ENCODE peak calls at places on chromosomes 2 and 18, in four cellular contexts. One of them, this sample, is unnamed.

GRCh38 chr2:105375001-105375561 is 23.8 kb downstream of the FHL2 start:
- DNase-seq in astrocyte of the spinal cord: peak
- DNase-seq in ovary: peak
- DNase-seq in cardiac muscle cell: peak
- DNase-seq in this sample: no peak

GRCh38 chr18:77203071-77203470 is 46.6 kb upstream of the GALR1 start:
- DNase-seq in cardiac muscle cell: peak
- DNase-seq in astrocyte of the spinal cord: peak
- DNase-seq in ovary: no peak
- DNase-seq in this sample: no peak

GRCh38 chr2:55954306-55955035 is 30.9 kb upstream of the EFEMP1 start:
- DNase-seq in cardiac muscle cell: peak
- DNase-seq in astrocyte of the spinal cord: peak
- DNase-seq in ovary: no peak
- DNase-seq in this sample: peak

GRCh38 chr18:3498705-3499451 is 48.9 kb downstream of the TGIF1 start:
- DNase-seq in ovary: peak
- DNase-seq in cardiac muscle cell: peak
- DNase-seq in astrocyte of the spinal cord: peak
- DNase-seq in this sample: no peak

GRCh38 chr2:24026233-24026632 is 16.3 kb downstream of the MFSD2B start:
- DNase-seq in ovary: no peak
- DNase-seq in cardiac muscle cell: no peak
- DNase-seq in astrocyte of the spinal cord: no peak
- DNase-seq in this sample: no peak

GRCh38 chr2:230472619-230473018 is 56.6 kb downstream of the SP100 start:
- DNase-seq in ovary: no peak
- DNase-seq in astrocyte of the spinal cord: peak
- DNase-seq in cardiac muscle cell: peak
- DNase-seq in this sample: peak

GRCh38 chr18:48486762-48487161 is 52.1 kb upstream of the CTIF start:
- DNase-seq in ovary: no peak
- DNase-seq in cardiac muscle cell: peak
- DNase-seq in astrocyte of the spinal cord: peak
- DNase-seq in this sample: no peak

GRCh38 chr2:112846056-112846455 is 9.5 kb upstream of the IL1B start:
- DNase-seq in cardiac muscle cell: no peak
- DNase-seq in astrocyte of the spinal cord: no peak
- DNase-seq in ovary: no peak
- DNase-seq in this sample: no peak

GRCh38 chr2:218999881-219000568 is 6.8 kb upstream of the CRYBA2 start:
- DNase-seq in cardiac muscle cell: no peak
- DNase-seq in astrocyte of the spinal cord: no peak
- DNase-seq in ovary: no peak
- DNase-seq in this sample: no peak

GRCh38 chr2:171811229-171811628 is 82.8 kb downstream of the SLC25A12 start:
- DNase-seq in astrocyte of the spinal cord: peak
- DNase-seq in ovary: no peak
- DNase-seq in cardiac muscle cell: peak
- DNase-seq in this sample: peak

GRCh38 chr18:11905613-11906012 is 2.5 kb downstream of the MPPE1 start:
- DNase-seq in ovary: no peak
- DNase-seq in cardiac muscle cell: no peak
- DNase-seq in astrocyte of the spinal cord: no peak
- DNase-seq in this sample: no peak

GRCh38 chr18:13070460-13070859 is 79.3 kb downstream of the CEP192 start:
- DNase-seq in cardiac muscle cell: peak
- DNase-seq in astrocyte of the spinal cord: no peak
- DNase-seq in ovary: no peak
- DNase-seq in this sample: no peak

GRCh38 chr2:191030521-191031154 is 16.7 kb upstream of the STAT1 start:
- DNase-seq in astrocyte of the spinal cord: peak
- DNase-seq in cardiac muscle cell: peak
- DNase-seq in ovary: no peak
- DNase-seq in this sample: peak

GRCh38 chr2:109679627-109680026 is 65.5 kb downstream of the SOWAHC start:
- DNase-seq in ovary: no peak
- DNase-seq in astrocyte of the spinal cord: no peak
- DNase-seq in cardiac muscle cell: no peak
- DNase-seq in this sample: no peak

GRCh38 chr18:56185126-56185525 is 453.3 kb downstream of the TXNL1 start:
- DNase-seq in ovary: no peak
- DNase-seq in cardiac muscle cell: no peak
- DNase-seq in astrocyte of the spinal cord: no peak
- DNase-seq in this sample: no peak

GRCh38 chr18:32683044-32683443 is 89.8 kb downstream of the KLHL14 start:
- DNase-seq in cardiac muscle cell: no peak
- DNase-seq in astrocyte of the spinal cord: no peak
- DNase-seq in ovary: no peak
- DNase-seq in this sample: peak

GRCh38 chr18:54004828-54005227 is 219.6 kb downstream of the MBD2 start:
- DNase-seq in cardiac muscle cell: peak
- DNase-seq in astrocyte of the spinal cord: peak
- DNase-seq in ovary: no peak
- DNase-seq in this sample: peak
- TF ChIP-seq CTCF in cardiac muscle cell: peak
- TF ChIP-seq CTCF in astrocyte of the spinal cord: peak
- TF ChIP-seq CTCF in ovary: no peak
- TF ChIP-seq CTCF in this sample: no peak

DNA sequence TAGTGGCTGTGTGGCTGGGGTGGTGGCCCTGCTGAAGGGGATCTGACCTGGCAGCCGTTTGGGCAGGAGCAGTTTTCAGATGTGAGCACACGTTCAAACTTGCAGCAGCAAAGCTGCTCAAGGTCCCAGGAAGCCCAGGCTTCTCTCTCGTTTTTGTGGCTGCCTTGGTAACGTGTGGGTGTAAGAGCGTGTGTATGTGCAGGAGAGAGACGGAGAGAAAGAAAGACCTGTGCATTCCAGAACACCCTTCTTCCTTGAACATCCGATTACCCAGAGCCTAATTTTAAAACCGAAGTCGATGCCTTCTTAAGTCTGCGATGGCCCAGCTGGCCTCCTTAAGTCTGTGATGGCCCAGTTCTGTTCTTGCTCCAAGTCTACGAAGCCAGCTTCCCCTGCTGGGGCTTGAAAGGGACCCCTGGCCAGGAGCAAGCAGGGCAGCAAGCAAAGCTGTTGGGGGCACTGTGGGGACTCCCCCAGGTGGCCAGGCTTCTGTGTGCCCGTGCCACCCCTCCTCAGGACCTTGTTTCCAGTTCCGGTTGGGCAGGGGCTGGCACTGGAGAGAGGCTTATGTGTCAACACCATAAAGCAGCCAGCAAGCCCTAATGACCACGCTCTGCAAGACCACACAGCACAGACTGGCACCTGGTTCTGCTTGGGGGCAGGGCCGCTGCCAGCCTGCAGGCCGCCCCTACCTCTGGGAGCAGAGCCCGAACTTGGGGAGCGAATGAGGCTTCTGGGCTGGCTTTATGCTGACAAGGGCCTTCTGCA is 55.8 kb upstream of the ALPP start:
- DNase-seq in astrocyte of the spinal cord: no peak
- DNase-seq in cardiac muscle cell: no peak
- DNase-seq in ovary: no peak
- DNase-seq in this sample: peak
- H3K4me3 ChIP-seq in astrocyte of the spinal cord: no peak
- H3K4me3 ChIP-seq in cardiac muscle cell: no peak
- H3K4me3 ChIP-seq in ovary: no peak
- H3K4me3 ChIP-seq in this sample: no peak

DNA sequence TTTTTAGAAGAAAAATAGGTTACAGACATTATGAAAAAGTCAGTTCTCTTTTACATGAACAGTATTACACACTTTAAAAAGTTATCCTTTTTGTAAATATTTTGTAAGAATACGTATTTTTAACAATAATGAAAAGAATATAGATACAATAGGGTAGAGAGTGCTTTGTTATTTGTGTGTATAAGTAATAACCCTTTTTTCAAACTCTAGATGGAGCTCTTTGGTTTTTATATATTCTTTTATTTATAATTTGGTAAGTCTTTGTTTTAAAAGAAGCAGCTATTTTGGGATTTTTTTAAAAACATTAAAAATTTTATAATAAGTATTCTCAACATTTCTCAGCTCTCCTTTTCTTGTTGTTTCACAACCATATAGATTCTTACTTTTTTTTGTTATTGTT is 46.2 kb downstream of the ACYP2 start:
- DNase-seq in cardiac muscle cell: no peak
- DNase-seq in ovary: no peak
- DNase-seq in astrocyte of the spinal cord: peak
- DNase-seq in this sample: no peak
- TF ChIP-seq CTCF in cardiac muscle cell: peak
- TF ChIP-seq CTCF in ovary: no peak
- TF ChIP-seq CTCF in astrocyte of the spinal cord: peak
- TF ChIP-seq CTCF in this sample: no peak

DNA sequence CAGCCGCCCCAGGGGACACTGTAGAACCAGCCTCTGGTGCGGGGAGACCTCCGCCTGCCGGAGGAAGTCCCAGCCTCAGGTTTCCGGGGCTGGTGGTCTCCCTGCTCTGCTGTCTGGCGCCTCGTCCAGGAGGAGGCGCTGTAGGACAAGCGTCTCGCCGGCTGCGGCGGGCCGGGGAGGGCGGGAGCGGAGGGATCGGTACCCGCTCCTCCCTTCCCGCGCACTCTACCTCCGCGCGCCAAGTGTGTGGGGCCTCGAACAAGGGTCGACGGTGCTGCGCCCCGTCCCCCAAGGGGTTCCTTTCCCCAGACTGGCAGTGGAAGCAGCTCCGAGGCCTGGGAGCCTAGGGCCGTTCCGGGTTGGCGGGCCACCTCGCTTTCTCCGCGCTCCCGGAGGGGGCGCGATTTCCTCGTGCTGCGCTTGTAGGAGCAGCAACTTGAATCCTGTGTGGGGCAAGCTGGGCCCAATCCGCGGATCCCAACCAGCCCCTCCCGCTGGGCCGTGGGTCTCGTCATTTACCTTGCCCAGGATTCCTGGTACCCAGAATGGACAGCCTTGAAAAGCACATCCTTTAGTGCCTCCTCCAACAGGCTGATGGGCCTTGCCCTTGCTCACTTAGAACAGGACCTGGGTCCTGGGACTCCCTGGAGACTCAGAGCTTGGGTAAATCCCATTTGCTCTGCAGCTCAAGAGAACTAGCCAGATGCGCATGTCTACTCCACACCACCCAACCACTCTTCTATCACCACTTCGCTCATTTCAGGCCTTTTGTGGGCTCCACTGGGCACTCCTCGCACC is 10.6 kb upstream of the HOXD4 start:
- DNase-seq in astrocyte of the spinal cord: peak
- DNase-seq in ovary: peak
- DNase-seq in cardiac muscle cell: peak
- DNase-seq in this sample: peak
- H3K4me3 ChIP-seq in astrocyte of the spinal cord: peak
- H3K4me3 ChIP-seq in ovary: peak
- H3K4me3 ChIP-seq in cardiac muscle cell: peak
- H3K4me3 ChIP-seq in this sample: peak

DNA sequence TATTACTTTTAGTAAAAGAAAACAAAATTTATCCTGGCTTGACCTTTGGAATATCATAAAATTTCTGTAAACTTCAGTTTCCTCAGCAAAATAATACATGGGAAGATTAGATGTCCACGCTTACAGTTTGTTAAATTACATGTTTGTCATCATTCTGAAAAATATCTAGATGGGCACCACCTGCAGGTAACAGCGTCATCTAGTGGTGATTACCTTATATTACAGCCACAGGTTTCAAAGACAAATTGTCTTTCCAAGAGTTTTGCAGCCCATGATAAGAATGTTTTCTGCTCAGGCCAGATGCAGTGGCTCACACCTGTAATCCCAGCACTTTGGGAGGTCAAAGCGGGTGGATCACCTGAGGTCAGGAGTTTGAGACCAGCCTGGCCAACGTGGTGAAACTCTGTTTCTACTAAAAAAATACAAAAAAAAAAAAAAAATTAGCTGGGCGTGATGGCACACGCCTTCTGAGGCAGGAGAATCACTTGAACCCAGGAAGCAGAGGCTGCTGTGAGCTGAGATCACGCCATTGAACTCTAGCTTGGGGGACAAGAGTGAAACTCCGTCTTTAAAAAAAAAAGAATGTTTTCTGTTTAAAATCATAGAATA is 96.3 kb upstream of the RASGRP3 start:
- DNase-seq in astrocyte of the spinal cord: no peak
- DNase-seq in ovary: no peak
- DNase-seq in cardiac muscle cell: no peak
- DNase-seq in this sample: peak
- TF ChIP-seq CTCF in astrocyte of the spinal cord: peak
- TF ChIP-seq CTCF in ovary: no peak
- TF ChIP-seq CTCF in cardiac muscle cell: peak
- TF ChIP-seq CTCF in this sample: peak

DNA sequence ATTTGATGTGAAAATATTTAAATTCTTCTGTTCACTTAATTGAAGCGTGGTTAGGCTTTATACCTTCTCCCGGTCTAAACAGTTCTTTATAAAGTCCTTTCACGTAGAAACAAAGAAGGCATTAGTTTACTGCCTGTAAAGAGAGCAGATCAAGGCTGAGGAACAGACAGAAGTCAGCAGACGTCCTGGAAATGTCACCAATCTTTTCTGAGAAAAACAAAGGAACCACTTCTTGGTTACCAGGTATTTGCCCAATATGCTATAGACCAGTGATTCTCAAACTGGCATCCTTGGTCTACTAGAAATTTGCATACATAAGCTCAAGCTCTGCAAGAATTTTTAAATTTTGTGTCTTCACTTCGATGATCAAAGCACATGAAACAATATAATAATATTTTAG is 89.2 kb upstream of the STK17B start:
- DNase-seq in ovary: no peak
- DNase-seq in cardiac muscle cell: no peak
- DNase-seq in astrocyte of the spinal cord: no peak
- DNase-seq in this sample: no peak
- H3K4me3 ChIP-seq in ovary: no peak
- H3K4me3 ChIP-seq in cardiac muscle cell: no peak
- H3K4me3 ChIP-seq in astrocyte of the spinal cord: no peak
- H3K4me3 ChIP-seq in this sample: no peak

GRCh38 chr2:178718283-178718682 is 88.9 kb downstream of the TTN start:
- DNase-seq in ovary: no peak
- DNase-seq in astrocyte of the spinal cord: no peak
- DNase-seq in cardiac muscle cell: no peak
- DNase-seq in this sample: peak
- TF ChIP-seq CTCF in ovary: no peak
- TF ChIP-seq CTCF in astrocyte of the spinal cord: no peak
- TF ChIP-seq CTCF in cardiac muscle cell: no peak
- TF ChIP-seq CTCF in this sample: no peak

This sample was measured in bronchial epithelial cell.